ENCODE peak calls at places on chromosomes 6 and 20, in six cellular contexts. V is lower lobe of right lung, I is tibial artery, C is heart left ventricle, L is fibroblast of lung, O is left ventricle myocardium inferior. G is an unnamed sample. For H3K36me3, H3K4me1 and H3K9me3, the result is how much of the 10 kb centered on the place peaks cover.

GRCh38 chr6:147106759-147107401 is 97.3 kb upstream of the STXBP5 start:
- DNase-seq in V (no peak), C (no peak), O (no peak), I (no peak), L (peak), G (no peak)

GRCh38 chr6:46954819-46955520 is 33.2 kb upstream of the ADGRF5 start:
- DNase-seq in I (no peak), C (no peak), L (no peak), O (no peak), V (no peak), G (peak)

GRCh38 chr6:154558984-154559383 is 48.5 kb upstream of the CNKSR3 start:
- DNase-seq in V (no peak), O (no peak), I (no peak), L (peak), C (no peak), G (no peak)

GRCh38 chr6:54932622-54933021 is 86.1 kb downstream of the FAM83B start:
- DNase-seq in O (no peak), I (no peak), C (no peak), L (no peak), V (no peak), G (no peak)

GRCh38 chr6:108622601-108623335 is 62.1 kb downstream of the FOXO3 start:
- DNase-seq in I (peak), L (peak), C (no peak), O (peak), V (peak), G (peak)

GRCh38 chr6:138492113-138492512 is 7.2 kb downstream of the NHSL1 start:
- DNase-seq in C (no peak), L (no peak), O (no peak), I (no peak), V (no peak), G (no peak)

GRCh38 chr6:37454420-37455125 is 21.6 kb downstream of the CMTR1 start:
- DNase-seq in C (no peak), I (no peak), V (no peak), O (no peak), L (no peak), G (no peak)

GRCh38 chr6:41443616-41444525 is 102.3 kb upstream of the FOXP4 start:
- DNase-seq in I (no peak), L (peak), O (peak), C (peak), V (no peak), G (no peak)

GRCh38 chr6:16925461-16925860 is 164.2 kb upstream of the ATXN1 start:
- DNase-seq in V (no peak), C (no peak), I (no peak), O (no peak), L (peak), G (no peak)

GRCh38 chr20:24815196-24815815 is 133.8 kb upstream of the CST7 start:
- DNase-seq in I (no peak), C (no peak), O (no peak), V (no peak), L (no peak), G (no peak)

GRCh38 chr6:75094614-75095321 is 111.1 kb downstream of the COL12A1 start:
- DNase-seq in L (peak), C (no peak), O (no peak), I (no peak), V (no peak), G (no peak)

GRCh38 chr20:51469046-51469445 is 73.5 kb downstream of the NFATC2 start:
- DNase-seq in V (no peak), O (no peak), I (no peak), L (no peak), C (no peak), G (no peak)

GRCh38 chr20:51382986-51383821 is 159.3 kb downstream of the NFATC2 start:
- DNase-seq in C (no peak), I (no peak), L (no peak), O (no peak), V (no peak), G (no peak)

GRCh38 chr6:123806561-123806960 is 2.9 kb downstream of the NKAIN2 start:
- DNase-seq in V (no peak), L (no peak), I (no peak), C (no peak), O (no peak), G (no peak)

GRCh38 chr6:292506-293184 is 358 bp downstream of the DUSP22 start:
- DNase-seq in O (peak), V (peak), I (peak), C (peak), L (peak), G (no peak)

GRCh38 chr20:873875-874607 is 40.5 kb downstream of the FAM110A start:
- DNase-seq in L (no peak), V (no peak), I (no peak), C (no peak), O (no peak), G (no peak)

GRCh38 chr6:130945401-130945919 is 117.6 kb downstream of the EPB41L2 start:
- DNase-seq in C (no peak), L (peak), V (no peak), O (no peak), I (no peak), G (no peak)

GRCh38 chr6:25446815-25447569 is 167.8 kb downstream of the CARMIL1 start:
- DNase-seq in L (no peak), I (no peak), C (no peak), V (no peak), O (no peak), G (no peak)

GRCh38 chr20:52422574-52423463 is 231.2 kb upstream of the ZFP64 start:
- DNase-seq in I (no peak), V (no peak), C (no peak), L (no peak), O (no peak), G (no peak)

GRCh38 chr6:168136001-168136400 is 57.0 kb upstream of the FRMD1 start:
- DNase-seq in I (no peak), O (no peak), C (no peak), V (no peak), L (no peak), G (no peak)

GRCh38 chr6:96582457-96582856 is 19.5 kb downstream of the FHL5 start:
- DNase-seq in I (no peak), V (no peak), L (no peak), C (no peak), O (no peak), G (no peak)

GRCh38 chr6:10395171-10395945 is 19.5 kb downstream of the TFAP2A start:
- DNase-seq in L (no peak), C (no peak), O (no peak), I (no peak), V (no peak), G (no peak)

GRCh38 chr6:51021171-51021570 is 202.5 kb downstream of the TFAP2B start:
- DNase-seq in V (no peak), I (no peak), C (no peak), L (no peak), O (no peak), G (no peak)

GRCh38 chr20:6026051-6026450 is 27.8 kb downstream of the LRRN4 start:
- DNase-seq in O (no peak), L (peak), V (no peak), I (no peak), C (no peak), G (no peak)

GRCh38 chr20:58086763-58087566 is 141.5 kb downstream of the ANKRD60 start:
- DNase-seq in C (no peak), V (no peak), O (no peak), I (no peak), L (peak), G (peak)

GRCh38 chr20:14481863-14482262 is 144.5 kb upstream of the FLRT3 start:
- DNase-seq in I (no peak), V (no peak), L (peak), C (no peak), O (no peak), G (no peak)

GRCh38 chr6:6610031-6610591 is 21.6 kb downstream of the LY86 start:
- DNase-seq in O (no peak), L (no peak), V (no peak), C (no peak), I (no peak), G (no peak)

GRCh38 chr20:51995038-51995437 is 192.7 kb upstream of the SALL4 start:
- DNase-seq in L (no peak), O (no peak), C (no peak), V (no peak), I (no peak), G (no peak)

GRCh38 chr6:31395832-31396231 is 7.6 kb upstream of the MICA start:
- DNase-seq in C (no peak), I (no peak), V (no peak), O (no peak), L (no peak), G (no peak)

GRCh38 chr6:127177030-127177928 is 58.8 kb downstream of the RSPO3 start:
- DNase-seq in I (no peak), L (peak), V (no peak), C (no peak), O (no peak), G (no peak)

GRCh38 chr6:393391-394221 is 2.1 kb downstream of the IRF4 start:
- DNase-seq in C (no peak), O (no peak), V (no peak), L (no peak), I (no peak), G (no peak)

GRCh38 chr6:165634076-165634475 is 29.0 kb downstream of the PDE10A start:
- DNase-seq in V (no peak), I (no peak), O (no peak), L (no peak), C (no peak), G (no peak)

GRCh38 chr20:35005463-35005961 is 49.8 kb downstream of the MYH7B start:
- DNase-seq in V (peak), O (no peak), C (no peak), I (peak), L (no peak), G (peak)

GRCh38 chr20:35007891-35008290 is 52.2 kb downstream of the MYH7B start:
- DNase-seq in C (no peak), L (no peak), I (peak), O (no peak), V (no peak), G (no peak)

GRCh38 chr20:35006009-35006408 is 50.3 kb downstream of the MYH7B start:
- DNase-seq in L (no peak), I (no peak), O (no peak), C (no peak), V (peak), G (peak)

GRCh38 chr20:35007413-35007812 is 51.7 kb downstream of the MYH7B start:
- DNase-seq in L (no peak), V (no peak), I (no peak), C (no peak), O (no peak), G (peak)

DNA sequence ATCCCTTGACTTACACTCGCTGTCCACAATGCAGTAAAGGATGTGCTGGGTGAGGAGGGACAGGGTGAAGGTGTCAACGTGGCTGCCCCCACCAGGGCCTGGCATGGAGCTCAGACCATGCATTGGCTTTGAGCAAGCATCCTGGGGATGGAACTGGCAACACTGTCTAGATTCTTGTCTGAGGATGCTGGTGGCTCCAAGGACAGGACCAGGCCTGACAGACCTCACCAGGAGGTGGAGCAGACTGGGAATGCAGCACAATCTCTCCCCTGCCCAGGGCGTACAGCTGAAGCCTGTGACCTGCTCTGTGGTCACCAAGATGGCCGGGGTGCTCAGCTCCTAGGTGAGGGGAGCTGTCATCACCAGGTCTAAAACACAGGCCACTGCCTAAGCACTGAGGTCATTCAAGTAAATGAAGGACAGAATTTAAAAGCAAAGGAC is 50.9 kb downstream of the MYH7B start:
- DNase-seq in I (peak), C (no peak), V (no peak), L (no peak), O (no peak), G (peak)
- H3K36me3 ChIP-seq in I (half or more), C (half or more), V (half or more), L (half or more), O (half or more), G (half or more)

GRCh38 chr6:53461682-53462081 is 83.2 kb downstream of the GCLC start:
- DNase-seq in L (no peak), C (no peak), O (no peak), I (no peak), V (no peak), G (no peak)
- H3K4me1 ChIP-seq in L (under half), C (under half), O (under half), I (under half), V (under half), G (under half)

GRCh38 chr6:137161975-137162374 is 11.5 kb downstream of the IL22RA2 start:
- DNase-seq in L (peak), V (no peak), C (peak), O (no peak), I (no peak), G (no peak)

GRCh38 chr6:137162692-137163303 is 10.6 kb downstream of the IL22RA2 start:
- DNase-seq in C (no peak), L (no peak), O (no peak), V (no peak), I (no peak), G (no peak)

GRCh38 chr6:137166247-137167098 is 7.0 kb downstream of the IL22RA2 start:
- DNase-seq in L (no peak), V (no peak), O (no peak), C (no peak), I (no peak), G (no peak)

GRCh38 chr6:137165375-137166246 is 7.8 kb downstream of the IL22RA2 start:
- DNase-seq in I (no peak), V (no peak), O (no peak), C (no peak), L (no peak), G (peak)

GRCh38 chr6:137163732-137164318 is 9.6 kb downstream of the IL22RA2 start:
- DNase-seq in V (no peak), C (no peak), L (no peak), I (no peak), O (no peak), G (no peak)
- H3K9me3 ChIP-seq in V (under half), C (under half), L (under half), I (under half), O (under half), G (under half)

GRCh38 chr6:157099912-157100593 is 223.3 kb downstream of the TMEM242 start:
- DNase-seq in I (no peak), C (no peak), O (no peak), L (peak), V (no peak), G (no peak)

GRCh38 chr6:157097255-157097936 is 225.9 kb downstream of the TMEM242 start:
- DNase-seq in C (no peak), V (no peak), I (no peak), O (no peak), L (no peak), G (no peak)

GRCh38 chr6:157104803-157105202 is 218.5 kb downstream of the TMEM242 start:
- DNase-seq in O (no peak), L (no peak), V (no peak), C (no peak), I (no peak), G (no peak)

GRCh38 chr6:157098999-157099398 is 224.3 kb downstream of the TMEM242 start:
- DNase-seq in L (no peak), V (no peak), O (no peak), C (no peak), I (no peak), G (no peak)

GRCh38 chr6:157101166-157101565 is 222.2 kb downstream of the TMEM242 start:
- DNase-seq in C (no peak), O (no peak), V (no peak), I (no peak), L (no peak), G (no peak)
- H3K36me3 ChIP-seq in C (under half), O (under half), V (under half), I (under half), L (under half), G (under half)

DNA sequence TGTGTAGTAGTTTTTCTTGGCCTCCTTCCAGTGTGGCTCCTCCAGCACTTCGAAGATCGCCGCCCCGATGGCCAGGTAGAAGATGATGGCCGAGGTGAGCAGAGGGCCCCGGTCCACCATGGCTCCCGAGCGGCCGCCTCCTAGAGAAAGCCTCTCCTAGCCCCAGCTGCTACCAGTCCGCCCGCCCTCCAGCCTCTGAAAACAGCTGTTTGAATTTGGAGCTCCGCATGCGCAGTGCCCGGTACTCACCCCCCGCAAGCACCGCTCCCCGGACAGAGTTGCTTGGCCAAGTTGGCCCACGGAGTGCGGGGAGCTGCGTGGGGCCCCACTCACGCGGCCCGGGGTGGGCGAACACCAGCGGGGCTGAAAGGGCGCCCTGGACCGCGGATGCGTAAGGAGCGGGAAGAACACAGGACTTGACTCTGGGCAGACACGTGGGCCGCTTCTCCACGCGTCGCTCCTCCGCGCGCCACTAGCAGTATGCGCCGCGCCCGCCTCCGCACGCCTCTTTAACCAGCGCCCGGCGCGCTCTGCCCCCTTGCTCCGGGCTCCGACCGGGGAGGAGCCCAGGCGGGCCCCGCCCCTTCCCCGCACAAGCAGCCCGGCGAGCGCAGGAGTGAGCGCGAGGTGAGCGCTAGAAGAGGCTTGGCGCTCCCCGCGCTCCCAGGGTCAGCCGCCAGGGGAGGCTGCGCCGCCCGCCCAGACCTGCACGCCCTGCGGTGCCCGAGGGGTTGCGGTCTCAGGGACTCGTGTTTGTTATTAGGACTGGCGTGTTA is at the start of gene KCNK5:
- DNase-seq in L (peak), O (peak), C (peak), I (peak), V (peak), G (peak)
- H3K4me1 ChIP-seq in L (under half), O (under half), C (under half), I (under half), V (under half), G (under half)

GRCh38 chr6:39952170-39952569 is 17.9 kb upstream of the MOCS1 start:
- DNase-seq in O (no peak), L (peak), C (no peak), V (no peak), I (peak), G (no peak)

GRCh38 chr6:39951716-39952115 is 17.5 kb upstream of the MOCS1 start:
- DNase-seq in C (no peak), O (no peak), I (no peak), L (no peak), V (no peak), G (no peak)

GRCh38 chr6:39948156-39948850 is 14.0 kb upstream of the MOCS1 start:
- DNase-seq in C (no peak), V (no peak), O (no peak), I (no peak), L (no peak), G (no peak)

GRCh38 chr6:39951198-39951597 is 16.9 kb upstream of the MOCS1 start:
- DNase-seq in V (no peak), L (no peak), O (no peak), I (no peak), C (no peak), G (no peak)

GRCh38 chr6:39950125-39950720 is 16.0 kb upstream of the MOCS1 start:
- DNase-seq in I (no peak), O (no peak), C (no peak), V (no peak), L (no peak), G (no peak)
- H3K9me3 ChIP-seq in I (under half), O (under half), C (under half), V (under half), L (under half), G (under half)

DNA sequence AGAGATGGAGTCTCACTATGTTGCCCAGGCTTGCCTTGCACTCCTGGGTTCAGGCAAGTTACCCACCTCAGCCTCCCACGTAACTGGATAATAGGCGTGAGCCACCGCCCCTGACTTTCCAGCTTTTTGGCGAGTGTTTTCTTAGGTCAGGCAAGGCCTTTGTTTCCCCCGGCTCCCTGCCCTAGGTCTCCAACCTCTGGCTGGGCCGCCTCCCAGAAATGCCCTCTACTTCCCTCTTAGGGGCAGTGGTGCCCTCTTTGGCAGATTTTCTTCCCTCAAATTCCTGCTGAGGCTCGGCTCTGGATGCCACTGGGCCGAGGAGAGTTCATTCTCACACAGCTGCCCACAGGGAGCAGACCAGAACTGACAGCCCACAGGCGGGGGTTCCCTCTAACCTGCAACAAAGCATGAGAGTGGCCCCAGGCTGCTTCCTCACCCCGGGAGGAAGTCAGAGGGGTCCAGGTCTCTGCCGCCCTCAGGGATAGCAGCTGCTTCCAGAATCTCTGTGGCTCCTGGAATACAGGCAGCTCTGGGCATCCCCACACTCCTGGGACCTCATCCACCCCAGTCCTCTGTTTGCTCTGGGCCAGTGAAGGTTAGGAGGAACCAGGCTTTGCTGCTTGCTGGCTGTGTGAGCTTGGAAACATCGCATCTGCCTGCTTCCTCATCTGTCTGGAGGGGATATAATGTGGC is 56.5 kb downstream of the TCP11 start:
- DNase-seq in I (peak), L (no peak), V (no peak), C (no peak), O (no peak), G (no peak)
- H3K36me3 ChIP-seq in I (half or more), L (under half), V (half or more), C (half or more), O (half or more), G (under half)

G was measured in BE2C.